ENCODE peak calls at places on chromosomes 5 and 9, in seven cellular contexts. Z is tibial artery; Y is transverse colon; F is CD8-positive, alpha-beta memory T cell; Q is uterus; D is A673; W is H9. T is an unnamed sample. For H3K4me1, the result is how much of the 10 kb centered on the place peaks cover.

GRCh38 chr5:158609729-158610128 is 490.0 kb downstream of the EBF1 start:
- DNase-seq in Z (no peak), Y (no peak), F (no peak), Q (no peak), D (no peak), W (no peak), T (no peak)

GRCh38 chr5:132202711-132203463 is 24.8 kb downstream of the P4HA2 start:
- DNase-seq in Z (no peak), Y (no peak), F (no peak), Q (no peak), D (no peak), W (no peak), T (no peak)

GRCh38 chr5:89293849-89294248 is 410.9 kb upstream of the MEF2C start:
- DNase-seq in Z (no peak), Y (no peak), F (no peak), Q (no peak), D (no peak), W (no peak), T (no peak)

GRCh38 chr9:126471084-126471611 is 142.6 kb upstream of the LMX1B start:
- DNase-seq in Z (peak), Y (peak), F (peak), Q (no peak), D (no peak), W (no peak), T (no peak)

GRCh38 chr5:28084069-28084468 is 1045.7 kb upstream of the CDH9 start:
- DNase-seq in Z (no peak), Y (no peak), F (no peak), Q (no peak), D (no peak), W (no peak), T (no peak)

GRCh38 chr5:131968396-131968954 is 23.0 kb upstream of the MEIKIN start:
- DNase-seq in Z (no peak), Y (no peak), F (no peak), Q (no peak), D (no peak), W (no peak), T (no peak)

GRCh38 chr5:8954801-8955200 is 591.1 kb downstream of the SEMA5A start:
- DNase-seq in Z (no peak), Y (no peak), F (no peak), Q (no peak), D (no peak), W (no peak), T (no peak)

GRCh38 chr5:77309140-77309539 is 98.7 kb downstream of the PDE8B start:
- DNase-seq in Z (no peak), Y (no peak), F (no peak), Q (no peak), D (no peak), W (no peak), T (no peak)

GRCh38 chr5:2695200-2695891 is 56.1 kb downstream of the IRX2 start:
- DNase-seq in Z (no peak), Y (no peak), F (no peak), Q (no peak), D (no peak), W (no peak), T (no peak)

GRCh38 chr5:175107028-175107588 is 336.9 kb downstream of the DRD1 start:
- DNase-seq in Z (no peak), Y (no peak), F (no peak), Q (no peak), D (no peak), W (no peak), T (no peak)

GRCh38 chr5:93723005-93723404 is 18.4 kb downstream of the POU5F2 start:
- DNase-seq in Z (no peak), Y (no peak), F (no peak), Q (no peak), D (no peak), W (no peak), T (no peak)

GRCh38 chr9:134299068-134299467 is 27.2 kb upstream of the RXRA start:
- DNase-seq in Z (no peak), Y (no peak), F (no peak), Q (no peak), D (no peak), W (no peak), T (no peak)

GRCh38 chr5:132424167-132424935 is 54.8 kb downstream of the SLC22A5 start:
- DNase-seq in Z (no peak), Y (no peak), F (no peak), Q (no peak), D (no peak), W (no peak), T (no peak)

GRCh38 chr5:168766038-168766700 is 187.0 kb upstream of the PANK3 start:
- DNase-seq in Z (peak), Y (no peak), F (no peak), Q (no peak), D (no peak), W (no peak), T (no peak)

GRCh38 chr5:143037071-143037470 is 266.9 kb downstream of the ARHGAP26 start:
- DNase-seq in Z (no peak), Y (no peak), F (no peak), Q (no peak), D (no peak), W (peak), T (peak)

GRCh38 chr5:61724102-61724501 is 392.0 kb downstream of the ZSWIM6 start:
- DNase-seq in Z (no peak), Y (no peak), F (no peak), Q (no peak), D (no peak), W (no peak), T (no peak)

GRCh38 chr9:130885422-130886375 is 10.9 kb downstream of the QRFP start:
- DNase-seq in Z (peak), Y (no peak), F (no peak), Q (no peak), D (no peak), W (no peak), T (no peak)
- H3K4me1 ChIP-seq in Z (under half), Y (under half), F (under half), Q (under half), D (under half), W (under half), T (under half)

DNA sequence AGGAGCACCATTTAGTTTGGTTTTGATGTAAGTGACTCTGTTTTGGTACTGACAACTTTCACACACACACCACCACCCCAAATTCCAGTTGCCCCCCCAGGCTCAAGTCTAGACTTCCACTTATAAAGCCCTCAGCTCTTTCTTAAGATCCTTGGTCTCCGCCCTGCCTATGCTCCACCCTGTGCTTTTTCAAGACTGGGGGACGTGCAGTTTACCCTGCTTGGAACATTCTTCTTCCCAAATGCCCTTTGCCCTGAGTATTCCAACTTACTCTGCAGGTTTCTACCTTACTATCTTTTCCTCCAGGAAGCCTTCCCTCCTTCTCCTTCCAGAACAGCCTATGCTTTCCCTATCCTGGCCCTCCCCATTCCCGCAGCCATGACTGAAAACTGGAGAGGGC is 1.5 kb upstream of the TRIM14 start:
- DNase-seq in Z (no peak), Y (peak), F (no peak), Q (no peak), D (no peak), W (no peak), T (no peak)
- H3K4me1 ChIP-seq in Z (under half), Y (under half), F (under half), Q (under half), D (under half), W (under half), T (under half)

GRCh38 chr9:35907732-35908483 is 1.4 kb upstream of the SPAAR start:
- DNase-seq in Z (peak), Y (peak), F (no peak), Q (peak), D (peak), W (peak), T (peak)
- H3K4me1 ChIP-seq in Z (under half), Y (half or more), F (half or more), Q (under half), D (under half), W (under half), T (under half)

DNA sequence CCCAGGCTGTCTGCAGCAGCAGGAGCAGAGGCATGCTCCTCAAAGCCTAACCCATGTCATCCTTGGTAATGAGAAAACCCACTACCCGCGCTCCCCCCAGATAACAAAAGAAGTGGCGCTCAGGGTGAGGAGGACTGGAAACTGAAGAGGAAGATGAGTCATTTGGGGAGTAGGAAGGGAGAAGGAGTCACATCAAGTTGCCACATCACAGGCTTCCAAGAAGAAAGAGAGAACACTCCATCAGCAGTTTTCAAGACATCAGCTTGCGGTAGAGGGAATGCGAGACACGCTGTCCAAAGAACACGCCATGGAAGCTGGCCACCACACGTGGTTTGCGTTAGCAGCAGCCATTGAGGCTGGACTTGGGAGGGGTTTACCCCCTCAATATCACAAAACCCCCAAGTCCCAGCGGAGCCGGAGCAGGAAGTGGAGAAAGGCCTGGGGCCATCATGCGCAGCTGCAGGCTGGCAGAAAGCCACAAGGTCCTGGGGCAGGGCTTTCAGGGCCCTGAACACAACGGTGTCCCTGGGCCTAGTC is 41.5 kb downstream of the SH3PXD2B start:
- DNase-seq in Z (peak), Y (peak), F (no peak), Q (peak), D (peak), W (no peak), T (no peak)
- H3K4me1 ChIP-seq in Z (under half), Y (under half), F (under half), Q (under half), D (under half), W (under half), T (under half)

GRCh38 chr9:91900057-91900816 is 49.8 kb downstream of the ROR2 start:
- DNase-seq in Z (no peak), Y (no peak), F (no peak), Q (no peak), D (peak), W (no peak), T (no peak)

GRCh38 chr9:91897201-91897600 is 52.8 kb downstream of the ROR2 start:
- DNase-seq in Z (no peak), Y (no peak), F (no peak), Q (no peak), D (no peak), W (no peak), T (no peak)

GRCh38 chr9:91899611-91900010 is 50.4 kb downstream of the ROR2 start:
- DNase-seq in Z (no peak), Y (no peak), F (no peak), Q (no peak), D (no peak), W (no peak), T (no peak)

GRCh38 chr9:91896513-91897121 is 53.4 kb downstream of the ROR2 start:
- DNase-seq in Z (no peak), Y (peak), F (no peak), Q (peak), D (peak), W (no peak), T (no peak)

DNA sequence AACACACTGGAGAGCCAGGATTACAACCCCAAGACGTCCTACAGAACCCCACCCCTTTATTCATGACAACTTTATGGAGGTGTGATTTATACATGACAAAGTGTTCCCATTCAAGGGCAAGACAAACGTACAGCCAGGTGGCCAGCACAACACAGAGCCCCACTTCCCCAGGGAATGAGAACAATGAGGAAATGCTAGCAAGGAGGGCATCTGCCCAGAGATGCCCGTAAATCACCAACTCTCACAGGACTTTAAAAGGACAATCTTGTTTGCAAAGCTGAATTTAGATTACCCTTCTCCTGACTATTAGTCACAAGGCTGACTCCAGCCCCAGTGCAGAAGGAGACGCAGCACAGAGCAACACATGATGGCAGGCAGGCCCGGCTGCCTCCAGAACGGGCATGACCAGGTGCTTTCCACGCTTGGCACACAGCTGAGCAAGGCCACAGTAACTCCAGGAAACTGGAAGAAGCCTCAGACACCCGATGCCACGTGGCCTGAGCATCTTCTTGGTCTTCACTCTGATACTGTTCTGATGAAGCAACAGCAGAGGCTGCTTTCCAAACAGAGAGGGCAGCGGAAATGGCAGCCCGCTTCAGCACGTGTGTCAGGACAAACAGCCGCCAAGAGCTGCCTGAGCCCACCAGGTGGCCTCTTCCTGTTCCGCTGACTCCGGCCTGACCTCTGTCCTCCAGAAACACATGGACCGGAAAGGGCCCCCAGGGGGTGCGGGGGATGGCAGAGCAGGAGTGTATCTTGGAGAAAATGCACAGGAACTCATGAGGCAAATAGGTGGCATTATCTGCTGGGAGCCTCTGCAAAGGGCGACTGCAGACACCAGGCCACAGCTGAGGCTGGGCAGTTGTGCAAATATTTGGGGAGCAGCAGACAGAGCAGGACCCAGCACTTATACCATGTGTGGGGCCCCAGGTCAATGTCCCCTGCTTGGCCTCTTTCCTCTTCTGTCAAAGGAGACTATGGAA is 51.3 kb downstream of the ROR2 start:
- DNase-seq in Z (no peak), Y (peak), F (no peak), Q (peak), D (peak), W (no peak), T (no peak)
- H3K4me1 ChIP-seq in Z (under half), Y (under half), F (under half), Q (under half), D (half or more), W (under half), T (under half)

T was measured in iPS DF 6.9.